ENCODE peak calls at places on chromosome X, in nine cellular contexts. M is NCI-H2029, J is neural crest cell, W is Karpas-422, A is osteoblast, Q is GM12892, X is endothelial cell, K is M059J, C is GM20000. O is an unnamed sample.

GRCh38 chrX:120731386-120731785 is 101.5 kb upstream of the C1GALT1C1 start:
- DNase-seq in M (no peak), J (no peak), W (no peak), A (no peak), Q (no peak), X (no peak), K (peak; percentile 76), C (no peak), O (no peak)

GRCh38 chrX:153305941-153306464 is 15.6 kb downstream of the PNMA6F start:
- DNase-seq in M (no peak), J (no peak), W (no peak), A (peak; percentile 27), Q (no peak), X (no peak), K (peak; percentile 41), C (no peak), O (no peak)

GRCh38 chrX:129655547-129656248 is 942 bp upstream of the APLN start:
- DNase-seq in M (no peak), J (no peak), W (peak; percentile 57), A (peak; percentile 65), Q (no peak), X (no peak), K (peak; percentile 42), C (peak; percentile 31), O (no peak)

GRCh38 chrX:45843518-45843917 is 642.8 kb upstream of the DIPK2B start:
- DNase-seq in M (no peak), J (no peak), W (no peak), A (no peak), Q (no peak), X (no peak), K (peak; percentile 49), C (peak; percentile 15), O (no peak)

GRCh38 chrX:45233541-45233940 is 32.9 kb upstream of the DIPK2B start:
- DNase-seq in M (no peak), J (no peak), W (no peak), A (no peak), Q (no peak), X (no peak), K (peak; percentile 53), C (no peak), O (no peak)

GRCh38 chrX:155023907-155024833 is 1.6 kb upstream of the F8 start:
- DNase-seq in M (no peak), J (no peak), W (no peak), A (no peak), Q (no peak), X (no peak), K (no peak), C (no peak), O (no peak)

GRCh38 chrX:138745215-138745614 is 33.7 kb upstream of the FGF13 start:
- DNase-seq in M (peak; percentile 0), J (peak; percentile 62), W (peak; percentile 86), A (no peak), Q (peak; percentile 1), X (peak; percentile 51), K (peak; percentile 53), C (peak; percentile 6), O (peak; percentile 9)

GRCh38 chrX:119194631-119195030 is 41.5 kb upstream of the PGRMC1 start:
- DNase-seq in M (no peak), J (no peak), W (peak; percentile 76), A (no peak), Q (no peak), X (no peak), K (peak; percentile 40), C (no peak), O (no peak)